ENCODE peak calls at places on chromosomes 16 and 17, in five cellular contexts. V, Y, O, G and B are unnamed samples.

GRCh38 chr17:48160177-48160967 is 52.8 kb downstream of the SNX11 start:
- DNase-seq in V (no peak), Y (no peak), O (peak; percentile 62), G (no peak), B (no peak)

GRCh38 chr17:62075308-62075815 is 10.3 kb upstream of the MED13 start:
- DNase-seq in V (no peak), Y (no peak), O (no peak), G (no peak), B (no peak)

GRCh38 chr16:89936034-89936433 is 12.5 kb upstream of the DEF8 start:
- DNase-seq in V (no peak), Y (no peak), O (no peak), G (no peak), B (no peak)

GRCh38 chr17:3533752-3534151 is 23.9 kb downstream of the TRPV3 start:
- DNase-seq in V (no peak), Y (no peak), O (no peak), G (no peak), B (no peak)

GRCh38 chr17:46044286-46044928 is 45.4 kb downstream of the STH start:
- DNase-seq in V (peak; percentile 93), Y (peak; percentile 52), O (no peak), G (peak; percentile 83), B (no peak)

GRCh38 chr17:2893422-2893914 is 97.2 kb downstream of the RAP1GAP2 start:
- DNase-seq in V (no peak), Y (no peak), O (no peak), G (no peak), B (no peak)

GRCh38 chr17:28875856-28876564 is 21.2 kb downstream of the ERAL1 start:
- DNase-seq in V (no peak), Y (no peak), O (no peak), G (no peak), B (no peak)

GRCh38 chr16:82684246-82684645 is 57.5 kb downstream of the CDH13 start:
- DNase-seq in V (no peak), Y (no peak), O (no peak), G (no peak), B (no peak)

GRCh38 chr16:19868421-19868820 is 16.2 kb downstream of the GPRC5B start:
- DNase-seq in V (no peak), Y (no peak), O (no peak), G (no peak), B (no peak)

GRCh38 chr17:44543213-44543904 is 13.9 kb upstream of the FZD2 start:
- DNase-seq in V (peak; percentile 94), Y (no peak), O (peak; percentile 85), G (peak; percentile 64), B (no peak)

GRCh38 chr17:67044940-67045339 is 586 bp downstream of the CACNG1 start:
- DNase-seq in V (no peak), Y (no peak), O (no peak), G (no peak), B (no peak)

GRCh38 chr17:37884516-37884915 is 39.7 kb upstream of the TBC1D3K start:
- DNase-seq in V (no peak), Y (no peak), O (no peak), G (no peak), B (peak; percentile 37)

DNA sequence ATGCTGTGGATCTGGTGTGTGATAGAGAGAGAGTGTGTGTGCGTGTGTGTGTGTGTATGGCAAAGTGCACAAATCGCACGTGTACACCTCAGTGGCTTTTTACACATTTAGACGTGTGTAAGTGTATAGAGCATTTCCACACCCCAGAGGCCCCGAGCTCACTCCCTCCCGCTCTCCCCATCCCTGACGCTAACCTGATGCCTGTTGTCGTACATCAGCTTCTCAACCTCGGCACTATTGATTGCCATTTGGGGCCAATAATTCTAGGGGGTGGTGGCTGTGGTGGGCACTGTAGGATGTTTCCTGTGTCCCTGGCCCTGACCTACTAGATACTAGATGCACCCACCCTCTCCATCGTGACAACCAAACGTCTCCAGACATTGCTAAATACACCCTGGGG is 30.4 kb upstream of the CRISPLD2 start:
- DNase-seq in V (no peak), Y (no peak), O (no peak), G (no peak), B (no peak)
- TF ChIP-seq HDAC2 in V (no peak), Y (no peak), O (no peak), G (no peak), B (no peak)

GRCh38 chr17:56247816-56248215 is 94.5 kb downstream of the ANKFN1 start:
- DNase-seq in V (no peak), Y (no peak), O (no peak), G (no peak), B (no peak)
- TF ChIP-seq HDAC2 in V (no peak), Y (no peak), O (no peak), G (no peak), B (no peak)

GRCh38 chr17:4938069-4938491 is 1.8 kb downstream of the SLC25A11 start:
- DNase-seq in V (no peak), Y (no peak), O (no peak), G (no peak), B (no peak)

GRCh38 chr17:4939804-4940624 is at the start of the genes RNF167 and SLC25A11:
- DNase-seq in V (peak; percentile 100), Y (peak; percentile 90), O (peak; percentile 91), G (peak; percentile 100), B (peak; percentile 100)

GRCh38 chr17:4939554-4939803 is 367 bp downstream of the SLC25A11 start:
- DNase-seq in V (no peak), Y (no peak), O (no peak), G (no peak), B (no peak)

GRCh38 chr17:4937553-4937952 is 2.3 kb downstream of the SLC25A11 start:
- DNase-seq in V (no peak), Y (no peak), O (no peak), G (no peak), B (no peak)

GRCh38 chr17:4938670-4939553 is 934 bp downstream of the SLC25A11 start:
- DNase-seq in V (no peak), Y (no peak), O (no peak), G (no peak), B (no peak)
- TF ChIP-seq HDAC2 in V (no peak), Y (no peak), O (no peak), G (no peak), B (no peak)

DNA sequence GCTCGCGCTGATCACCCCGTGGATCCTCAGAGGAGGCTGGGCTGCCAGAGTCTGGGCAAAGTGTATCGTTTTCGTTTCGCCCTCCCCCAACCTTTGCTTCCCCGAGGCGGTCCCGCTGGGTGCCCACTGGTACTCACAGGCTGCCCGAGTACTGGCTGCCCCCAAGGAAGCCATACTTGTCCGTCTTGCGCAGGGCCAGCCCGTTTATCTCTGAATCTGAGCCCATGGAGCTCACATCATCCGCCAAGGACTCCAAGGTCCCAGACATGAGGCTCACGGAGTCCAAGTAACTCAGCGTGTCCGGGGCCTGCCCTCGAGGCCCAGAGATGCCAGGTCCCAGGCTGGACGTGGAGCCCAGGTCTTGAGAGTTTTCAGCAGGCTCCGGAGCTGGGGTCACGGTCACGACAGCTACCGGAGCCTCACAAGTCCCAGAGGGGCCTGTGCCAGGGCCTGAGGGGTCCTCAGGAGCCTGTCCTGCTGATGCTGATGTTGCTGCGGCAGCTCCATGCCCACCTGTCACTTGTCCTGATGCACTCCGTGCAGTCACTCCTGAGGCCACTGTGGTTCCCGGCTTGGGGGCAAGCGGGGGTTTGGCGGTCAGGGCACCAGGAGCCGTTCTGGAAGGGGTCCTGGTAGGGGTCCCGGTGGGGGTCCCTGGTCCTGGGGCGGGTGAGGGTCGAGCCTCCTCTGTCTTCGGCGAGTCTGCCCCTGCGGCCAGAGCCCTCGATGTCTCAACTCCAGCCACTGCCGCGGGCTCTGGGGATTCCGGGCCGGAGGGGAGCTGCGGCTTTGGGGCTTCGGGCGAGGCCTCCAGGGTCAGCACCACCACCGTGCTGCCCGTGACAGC is 980 bp downstream of the TBC1D10B start:
- DNase-seq in V (no peak), Y (no peak), O (peak; percentile 58), G (no peak), B (no peak)
- TF ChIP-seq HDAC2 in V (no peak), Y (no peak), O (no peak), G (no peak), B (no peak)